ENCODE peak calls at places on chromosomes 4 and X, in four cellular contexts. One of them, this sample, is unnamed.

GRCh38 chrX:80667967-80668366 is 141.7 kb downstream of the BRWD3 start:
- DNase-seq in GM12865: peak
- DNase-seq in foreskin fibroblast: no peak
- DNase-seq in A549: no peak
- DNase-seq in this sample: no peak

GRCh38 chr4:60605651-60606354 is 594.3 kb upstream of the ADGRL3 start:
- DNase-seq in GM12865: no peak
- DNase-seq in foreskin fibroblast: no peak
- DNase-seq in A549: no peak
- DNase-seq in this sample: peak

GRCh38 chr4:188613976-188614375 is 474.7 kb downstream of the TRIML1 start:
- DNase-seq in GM12865: no peak
- DNase-seq in foreskin fibroblast: no peak
- DNase-seq in A549: no peak
- DNase-seq in this sample: no peak

GRCh38 chrX:150897371-150898319 is 823 bp downstream of the CD99L2 start:
- DNase-seq in GM12865: peak
- DNase-seq in foreskin fibroblast: no peak
- DNase-seq in A549: peak
- DNase-seq in this sample: no peak

GRCh38 chrX:134782796-134783195 is 124.5 kb upstream of the PLAC1 start:
- DNase-seq in GM12865: peak
- DNase-seq in foreskin fibroblast: no peak
- DNase-seq in A549: peak
- DNase-seq in this sample: no peak

GRCh38 chrX:34849371-34849770 is 93.2 kb upstream of the FAM47B start:
- DNase-seq in GM12865: no peak
- DNase-seq in foreskin fibroblast: no peak
- DNase-seq in A549: no peak
- DNase-seq in this sample: peak

GRCh38 chr4:105050896-105051295 is 95.8 kb upstream of the TET2 start:
- DNase-seq in GM12865: no peak
- DNase-seq in foreskin fibroblast: peak
- DNase-seq in A549: no peak
- DNase-seq in this sample: peak

GRCh38 chr4:155805016-155805415 is 46.2 kb downstream of the GUCY1B1 start:
- DNase-seq in GM12865: no peak
- DNase-seq in foreskin fibroblast: no peak
- DNase-seq in A549: no peak
- DNase-seq in this sample: no peak

GRCh38 chr4:24659241-24659961 is 75.0 kb upstream of the DHX15 start:
- DNase-seq in GM12865: no peak
- DNase-seq in foreskin fibroblast: no peak
- DNase-seq in A549: no peak
- DNase-seq in this sample: no peak

GRCh38 chr4:147799986-147800555 is 68.2 kb downstream of the ARHGAP10 start:
- DNase-seq in GM12865: peak
- DNase-seq in foreskin fibroblast: no peak
- DNase-seq in A549: no peak
- DNase-seq in this sample: no peak

GRCh38 chr4:87982446-87982845 is 6.9 kb downstream of the SPP1 start:
- DNase-seq in GM12865: no peak
- DNase-seq in foreskin fibroblast: no peak
- DNase-seq in A549: no peak
- DNase-seq in this sample: no peak

GRCh38 chr4:95534032-95534431 is 14.7 kb downstream of the UNC5C start:
- DNase-seq in GM12865: no peak
- DNase-seq in foreskin fibroblast: no peak
- DNase-seq in A549: no peak
- DNase-seq in this sample: no peak

GRCh38 chrX:43836435-43837184 is 45.6 kb downstream of the MAOB start:
- DNase-seq in GM12865: peak
- DNase-seq in foreskin fibroblast: no peak
- DNase-seq in A549: peak
- DNase-seq in this sample: no peak

GRCh38 chr4:79982587-79983327 is 90.3 kb downstream of the ANTXR2 start:
- DNase-seq in GM12865: no peak
- DNase-seq in foreskin fibroblast: no peak
- DNase-seq in A549: no peak
- DNase-seq in this sample: no peak

GRCh38 chr4:70681730-70682129 is 6.6 kb upstream of the UTP3 start:
- DNase-seq in GM12865: peak
- DNase-seq in foreskin fibroblast: no peak
- DNase-seq in A549: no peak
- DNase-seq in this sample: no peak

GRCh38 chrX:6614516-6614915 is 79.6 kb upstream of the VCX3A start:
- DNase-seq in GM12865: no peak
- DNase-seq in foreskin fibroblast: no peak
- DNase-seq in A549: no peak
- DNase-seq in this sample: no peak

GRCh38 chr4:2829321-2829932 is 14.2 kb upstream of the ADD1 start:
- DNase-seq in GM12865: no peak
- DNase-seq in foreskin fibroblast: no peak
- DNase-seq in A549: no peak
- DNase-seq in this sample: no peak

GRCh38 chrX:101252634-101253033 is 33.0 kb downstream of the DRP2 start:
- DNase-seq in GM12865: no peak
- DNase-seq in foreskin fibroblast: no peak
- DNase-seq in A549: no peak
- DNase-seq in this sample: no peak

GRCh38 chrX:47573334-47574095 is 8.7 kb upstream of the TIMP1 start:
- DNase-seq in GM12865: no peak
- DNase-seq in foreskin fibroblast: no peak
- DNase-seq in A549: no peak
- DNase-seq in this sample: peak

GRCh38 chrX:149540621-149541520 is at the start of gene EOLA1:
- DNase-seq in GM12865: peak
- DNase-seq in foreskin fibroblast: peak
- DNase-seq in A549: peak
- DNase-seq in this sample: peak

GRCh38 chrX:19448077-19448476 is 67.2 kb downstream of the MAP3K15 start:
- DNase-seq in GM12865: no peak
- DNase-seq in foreskin fibroblast: no peak
- DNase-seq in A549: peak
- DNase-seq in this sample: no peak

GRCh38 chrX:14899607-14900006 is 26.4 kb downstream of the MOSPD2 start:
- DNase-seq in GM12865: peak
- DNase-seq in foreskin fibroblast: peak
- DNase-seq in A549: peak
- DNase-seq in this sample: no peak

GRCh38 chrX:72271812-72272211 is 5.2 kb downstream of the RPS4X start:
- DNase-seq in GM12865: no peak
- DNase-seq in foreskin fibroblast: no peak
- DNase-seq in A549: no peak
- DNase-seq in this sample: no peak

GRCh38 chrX:85109235-85109634 is 105.6 kb downstream of the APOOL start:
- DNase-seq in GM12865: peak
- DNase-seq in foreskin fibroblast: no peak
- DNase-seq in A549: peak
- DNase-seq in this sample: no peak

GRCh38 chr4:64272432-64272831 is 136.8 kb downstream of the TECRL start:
- DNase-seq in GM12865: peak
- DNase-seq in foreskin fibroblast: no peak
- DNase-seq in A549: no peak
- DNase-seq in this sample: no peak

GRCh38 chrX:41468647-41469323 is 21.6 kb downstream of the NYX start:
- DNase-seq in GM12865: no peak
- DNase-seq in foreskin fibroblast: peak
- DNase-seq in A549: no peak
- DNase-seq in this sample: no peak

GRCh38 chr4:21869978-21870745 is 78.4 kb downstream of the KCNIP4 start:
- DNase-seq in GM12865: no peak
- DNase-seq in foreskin fibroblast: no peak
- DNase-seq in A549: no peak
- DNase-seq in this sample: no peak

GRCh38 chr4:44766453-44766852 is 40.1 kb upstream of the GNPDA2 start:
- DNase-seq in GM12865: no peak
- DNase-seq in foreskin fibroblast: no peak
- DNase-seq in A549: no peak
- DNase-seq in this sample: no peak

GRCh38 chrX:19991350-19991718 is 473 bp upstream of the BCLAF3 start:
- DNase-seq in GM12865: no peak
- DNase-seq in foreskin fibroblast: peak
- DNase-seq in A549: no peak
- DNase-seq in this sample: no peak

GRCh38 chrX:153887385-153887784 is 1.4 kb upstream of the L1CAM start:
- DNase-seq in GM12865: no peak
- DNase-seq in foreskin fibroblast: no peak
- DNase-seq in A549: no peak
- DNase-seq in this sample: no peak

GRCh38 chrX:111040377-111041017 is 55.5 kb upstream of the PAK3 start:
- DNase-seq in GM12865: no peak
- DNase-seq in foreskin fibroblast: peak
- DNase-seq in A549: peak
- DNase-seq in this sample: no peak

GRCh38 chrX:135985123-135985973 is at the start of gene SLC9A6:
- DNase-seq in GM12865: peak
- DNase-seq in foreskin fibroblast: peak
- DNase-seq in A549: peak
- DNase-seq in this sample: no peak

GRCh38 chrX:135981662-135982061 is 3.6 kb upstream of the SLC9A6 start:
- DNase-seq in GM12865: no peak
- DNase-seq in foreskin fibroblast: no peak
- DNase-seq in A549: no peak
- DNase-seq in this sample: no peak

GRCh38 chrX:135985974-135986312 is 708 bp downstream of the SLC9A6 start:
- DNase-seq in GM12865: no peak
- DNase-seq in foreskin fibroblast: no peak
- DNase-seq in A549: no peak
- DNase-seq in this sample: no peak

GRCh38 chrX:135982860-135983259 is 2.4 kb upstream of the SLC9A6 start:
- DNase-seq in GM12865: no peak
- DNase-seq in foreskin fibroblast: no peak
- DNase-seq in A549: no peak
- DNase-seq in this sample: no peak

GRCh38 chrX:135984220-135984619 is 1.0 kb upstream of the SLC9A6 start:
- DNase-seq in GM12865: no peak
- DNase-seq in foreskin fibroblast: no peak
- DNase-seq in A549: no peak
- DNase-seq in this sample: no peak
- H3K4me3 ChIP-seq in GM12865: no peak
- H3K4me3 ChIP-seq in foreskin fibroblast: no peak
- H3K4me3 ChIP-seq in A549: no peak
- H3K4me3 ChIP-seq in this sample: peak

GRCh38 chrX:37755073-37755472 is 24.8 kb upstream of the CYBB start:
- DNase-seq in GM12865: peak
- DNase-seq in foreskin fibroblast: no peak
- DNase-seq in A549: no peak
- DNase-seq in this sample: no peak
- H3K4me3 ChIP-seq in GM12865: no peak
- H3K4me3 ChIP-seq in foreskin fibroblast: no peak
- H3K4me3 ChIP-seq in A549: no peak
- H3K4me3 ChIP-seq in this sample: no peak

GRCh38 chr4:182807346-182807745 is 109.8 kb downstream of the DCTD start:
- DNase-seq in GM12865: no peak
- DNase-seq in foreskin fibroblast: no peak
- DNase-seq in A549: no peak
- DNase-seq in this sample: no peak

GRCh38 chr4:182806259-182807252 is 110.6 kb downstream of the DCTD start:
- DNase-seq in GM12865: peak
- DNase-seq in foreskin fibroblast: peak
- DNase-seq in A549: peak
- DNase-seq in this sample: no peak

GRCh38 chr4:182807841-182808548 is 109.2 kb downstream of the DCTD start:
- DNase-seq in GM12865: no peak
- DNase-seq in foreskin fibroblast: no peak
- DNase-seq in A549: no peak
- DNase-seq in this sample: no peak

GRCh38 chr4:182804131-182804530 is 113.1 kb downstream of the DCTD start:
- DNase-seq in GM12865: no peak
- DNase-seq in foreskin fibroblast: no peak
- DNase-seq in A549: no peak
- DNase-seq in this sample: no peak

DNA sequence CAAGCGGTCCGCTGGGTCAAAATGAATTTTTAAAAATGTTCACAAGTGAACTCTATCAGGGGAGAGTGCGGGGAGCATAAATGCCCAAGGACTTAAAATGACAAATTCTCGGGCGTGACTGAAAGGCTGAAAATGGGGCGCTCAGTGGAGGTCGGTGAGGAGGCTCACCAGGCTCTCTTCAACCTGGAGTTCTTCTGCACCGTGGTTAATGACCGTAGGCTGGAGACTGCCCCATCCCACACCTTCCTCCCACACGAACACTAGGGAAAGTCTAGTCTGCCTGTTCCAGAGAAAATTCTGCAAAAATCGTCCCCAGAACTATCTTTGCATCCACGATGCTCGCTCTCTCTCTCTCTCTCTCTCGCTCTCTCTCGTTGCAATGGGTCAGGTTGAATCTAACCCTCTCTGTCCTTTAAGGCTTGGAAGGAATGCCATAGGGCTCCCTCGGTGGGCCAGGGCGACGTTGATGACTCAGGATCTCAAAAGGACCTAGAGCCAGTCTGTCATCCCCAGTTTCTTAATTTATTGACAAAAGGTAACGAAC is 111.5 kb downstream of the DCTD start:
- DNase-seq in GM12865: no peak
- DNase-seq in foreskin fibroblast: no peak
- DNase-seq in A549: no peak
- DNase-seq in this sample: no peak
- H3K4me3 ChIP-seq in GM12865: no peak
- H3K4me3 ChIP-seq in foreskin fibroblast: no peak
- H3K4me3 ChIP-seq in A549: no peak
- H3K4me3 ChIP-seq in this sample: no peak

GRCh38 chrX:56783996-56784620 is 55.1 kb downstream of the NBDY start:
- DNase-seq in GM12865: no peak
- DNase-seq in foreskin fibroblast: no peak
- DNase-seq in A549: no peak
- DNase-seq in this sample: no peak

GRCh38 chrX:56782362-56782761 is 53.3 kb downstream of the NBDY start:
- DNase-seq in GM12865: no peak
- DNase-seq in foreskin fibroblast: no peak
- DNase-seq in A549: no peak
- DNase-seq in this sample: no peak

GRCh38 chrX:56782791-56783449 is 53.9 kb downstream of the NBDY start:
- DNase-seq in GM12865: no peak
- DNase-seq in foreskin fibroblast: no peak
- DNase-seq in A549: no peak
- DNase-seq in this sample: no peak

GRCh38 chrX:56784666-56785065 is 55.6 kb downstream of the NBDY start:
- DNase-seq in GM12865: no peak
- DNase-seq in foreskin fibroblast: no peak
- DNase-seq in A549: no peak
- DNase-seq in this sample: no peak

GRCh38 chrX:56783450-56783831 is 54.4 kb downstream of the NBDY start:
- DNase-seq in GM12865: no peak
- DNase-seq in foreskin fibroblast: no peak
- DNase-seq in A549: no peak
- DNase-seq in this sample: no peak
- H3K4me3 ChIP-seq in GM12865: no peak
- H3K4me3 ChIP-seq in foreskin fibroblast: no peak
- H3K4me3 ChIP-seq in A549: no peak
- H3K4me3 ChIP-seq in this sample: no peak

This sample was measured in BJ.